ENCODE peak calls at places on chromosomes 6 and 20, in nine cellular contexts. X, A, L, H, S, E, I, T and Q are unnamed samples.

GRCh38 chr6:7900621-7901020 is 10.0 kb downstream of the TXNDC5 start:
- DNase-seq in X (no peak), A (no peak), L (no peak), H (no peak), S (no peak), E (no peak), I (no peak), T (no peak), Q (no peak)

GRCh38 chr6:133995296-133995695 is 42.3 kb downstream of the TBPL1 start:
- DNase-seq in X (no peak), A (no peak), L (no peak), H (no peak), S (no peak), E (no peak), I (no peak), T (no peak), Q (no peak)

GRCh38 chr20:2626853-2627541 is 25.4 kb upstream of the NOP56 start:
- DNase-seq in X (no peak), A (peak), L (no peak), H (peak), S (no peak), E (no peak), I (peak), T (peak), Q (peak)

GRCh38 chr6:41182069-41183034 is 18.6 kb downstream of the TREML2 start:
- DNase-seq in X (no peak), A (no peak), L (peak), H (peak), S (peak), E (peak), I (no peak), T (peak), Q (peak)

GRCh38 chr6:134707342-134707982 is 242.4 kb downstream of the ALDH8A1 start:
- DNase-seq in X (no peak), A (no peak), L (peak), H (peak), S (no peak), E (no peak), I (no peak), T (peak), Q (peak)

GRCh38 chr20:53623127-53623453 is 29.5 kb upstream of the ZNF217 start:
- DNase-seq in X (no peak), A (no peak), L (no peak), H (no peak), S (no peak), E (no peak), I (no peak), T (no peak), Q (no peak)

GRCh38 chr6:71205336-71205956 is 83.2 kb upstream of the OGFRL1 start:
- DNase-seq in X (no peak), A (peak), L (no peak), H (no peak), S (no peak), E (no peak), I (no peak), T (no peak), Q (peak)

GRCh38 chr20:44056010-44056698 is 130.8 kb downstream of the JPH2 start:
- DNase-seq in X (no peak), A (no peak), L (peak), H (no peak), S (no peak), E (peak), I (no peak), T (peak), Q (peak)

GRCh38 chr6:90413867-90414266 is 117.2 kb upstream of the BACH2 start:
- DNase-seq in X (peak), A (no peak), L (peak), H (no peak), S (no peak), E (peak), I (peak), T (peak), Q (no peak)

GRCh38 chr20:56859751-56860366 is 230.8 kb downstream of the TFAP2C start:
- DNase-seq in X (no peak), A (no peak), L (peak), H (no peak), S (no peak), E (no peak), I (no peak), T (peak), Q (no peak)

GRCh38 chr6:161228096-161228495 is 45.8 kb downstream of the AGPAT4 start:
- DNase-seq in X (no peak), A (no peak), L (no peak), H (no peak), S (no peak), E (no peak), I (no peak), T (no peak), Q (no peak)

GRCh38 chr6:1585669-1586049 is 24.1 kb upstream of the FOXC1 start:
- DNase-seq in X (no peak), A (no peak), L (no peak), H (no peak), S (no peak), E (no peak), I (no peak), T (no peak), Q (no peak)

GRCh38 chr6:35731736-35732532 is 4.9 kb upstream of the ARMC12 start:
- DNase-seq in X (peak), A (no peak), L (peak), H (peak), S (peak), E (peak), I (peak), T (peak), Q (peak)
- TF ChIP-seq CTCF in X (no peak), A (no peak), L (peak), H (no peak), S (no peak), E (peak), I (no peak), T (peak), Q (peak)

DNA sequence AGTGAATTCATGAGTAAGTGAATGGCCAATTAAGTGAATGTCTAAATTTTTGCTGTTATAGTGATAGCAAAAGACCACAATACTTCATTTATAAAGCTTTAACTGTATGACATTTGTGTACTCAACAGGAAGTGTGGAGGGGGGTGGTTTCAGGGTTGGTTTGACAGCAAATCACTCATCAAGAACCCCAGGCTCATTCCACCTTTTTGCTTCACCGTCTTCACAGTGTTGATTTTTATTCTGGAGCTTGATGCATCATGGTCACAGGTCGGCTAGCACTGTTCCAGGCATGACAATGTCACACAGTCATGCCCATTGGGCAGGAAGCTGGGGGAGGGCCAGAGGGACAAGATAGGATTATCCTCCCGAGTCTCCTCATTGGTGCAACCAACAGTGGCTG is 75.0 kb downstream of the MDGA1 start:
- DNase-seq in X (no peak), A (no peak), L (no peak), H (no peak), S (no peak), E (no peak), I (no peak), T (no peak), Q (no peak)
- H3K4me3 ChIP-seq in X (no peak), A (no peak), L (no peak), H (no peak), S (no peak), E (no peak), I (no peak), T (no peak), Q (no peak)

GRCh38 chr6:72657391-72657790 is 35.5 kb downstream of the KCNQ5 start:
- DNase-seq in X (no peak), A (no peak), L (no peak), H (no peak), S (no peak), E (no peak), I (no peak), T (no peak), Q (no peak)
- TF ChIP-seq CTCF in X (no peak), A (no peak), L (no peak), H (no peak), S (no peak), E (no peak), I (no peak), T (no peak), Q (no peak)

GRCh38 chr20:46894971-46895905 is 595 bp downstream of the EYA2 start:
- DNase-seq in X (no peak), A (no peak), L (peak), H (peak), S (no peak), E (no peak), I (no peak), T (no peak), Q (no peak)

GRCh38 chr20:46893051-46893450 is 1.6 kb upstream of the EYA2 start:
- DNase-seq in X (no peak), A (no peak), L (no peak), H (no peak), S (no peak), E (no peak), I (no peak), T (no peak), Q (no peak)

GRCh38 chr20:46895906-46896242 is 1.2 kb downstream of the EYA2 start:
- DNase-seq in X (no peak), A (no peak), L (no peak), H (no peak), S (no peak), E (no peak), I (no peak), T (no peak), Q (no peak)

GRCh38 chr20:46893877-46894578 is 615 bp upstream of the EYA2 start:
- DNase-seq in X (no peak), A (no peak), L (no peak), H (no peak), S (no peak), E (no peak), I (no peak), T (no peak), Q (no peak)

GRCh38 chr20:46894579-46894958 is at the start of gene EYA2:
- DNase-seq in X (no peak), A (no peak), L (peak), H (no peak), S (no peak), E (no peak), I (peak), T (no peak), Q (no peak)
- H3K4me3 ChIP-seq in X (peak), A (peak), L (peak), H (peak), S (peak), E (no peak), I (peak), T (peak), Q (peak)

GRCh38 chr6:43247115-43247999 is 4.1 kb downstream of the TTBK1 start:
- DNase-seq in X (peak), A (no peak), L (peak), H (no peak), S (no peak), E (peak), I (peak), T (peak), Q (peak)
- TF ChIP-seq CTCF in X (no peak), A (no peak), L (no peak), H (peak), S (no peak), E (no peak), I (no peak), T (no peak), Q (no peak)